ENCODE peak calls at places on chromosome 3, in six cellular contexts. One of them, this sample, is unnamed.

GRCh38 chr3:8888296-8888915 is 74.9 kb downstream of the RAD18 start:
- DNase-seq in astrocyte: peak; percentile 95
- DNase-seq in Right ventricle myocardium superior: no peak
- DNase-seq in AG04449: peak; percentile 91
- DNase-seq in activated T-helper 1 cell treated with Interleukin-2 at 50 U/mL for 16 hours: no peak
- DNase-seq in COR-L47: no peak
- DNase-seq in this sample: no peak

GRCh38 chr3:66177026-66177425 is 43.8 kb upstream of the SLC25A26 start:
- DNase-seq in Right ventricle myocardium superior: no peak
- DNase-seq in astrocyte: no peak
- DNase-seq in COR-L47: no peak
- DNase-seq in AG04449: no peak
- DNase-seq in activated T-helper 1 cell treated with Interleukin-2 at 50 U/mL for 16 hours: no peak
- DNase-seq in this sample: peak; percentile 47

GRCh38 chr3:160735801-160736200 is 20.2 kb upstream of the PPM1L start:
- DNase-seq in COR-L47: peak; percentile 64
- DNase-seq in astrocyte: no peak
- DNase-seq in activated T-helper 1 cell treated with Interleukin-2 at 50 U/mL for 16 hours: no peak
- DNase-seq in Right ventricle myocardium superior: no peak
- DNase-seq in AG04449: no peak
- DNase-seq in this sample: no peak

GRCh38 chr3:126529585-126530170 is 5.7 kb downstream of the CHST13 start:
- DNase-seq in Right ventricle myocardium superior: peak; percentile 22
- DNase-seq in activated T-helper 1 cell treated with Interleukin-2 at 50 U/mL for 16 hours: no peak
- DNase-seq in AG04449: no peak
- DNase-seq in astrocyte: no peak
- DNase-seq in COR-L47: peak; percentile 48
- DNase-seq in this sample: no peak

GRCh38 chr3:46368569-46368968 is 2.2 kb upstream of the CCR5 start:
- DNase-seq in AG04449: no peak
- DNase-seq in COR-L47: no peak
- DNase-seq in Right ventricle myocardium superior: peak; percentile 66
- DNase-seq in astrocyte: no peak
- DNase-seq in activated T-helper 1 cell treated with Interleukin-2 at 50 U/mL for 16 hours: peak; percentile 48
- DNase-seq in this sample: no peak

GRCh38 chr3:72678892-72679291 is 169.4 kb downstream of the SHQ1 start:
- DNase-seq in activated T-helper 1 cell treated with Interleukin-2 at 50 U/mL for 16 hours: no peak
- DNase-seq in AG04449: no peak
- DNase-seq in astrocyte: no peak
- DNase-seq in COR-L47: no peak
- DNase-seq in Right ventricle myocardium superior: no peak
- DNase-seq in this sample: no peak

GRCh38 chr3:15683253-15683652 is 81.7 kb downstream of the BTD start:
- DNase-seq in AG04449: no peak
- DNase-seq in activated T-helper 1 cell treated with Interleukin-2 at 50 U/mL for 16 hours: no peak
- DNase-seq in COR-L47: no peak
- DNase-seq in Right ventricle myocardium superior: no peak
- DNase-seq in astrocyte: no peak
- DNase-seq in this sample: no peak

GRCh38 chr3:140420621-140421357 is 257.1 kb upstream of the TRIM42 start:
- DNase-seq in astrocyte: peak; percentile 81
- DNase-seq in COR-L47: no peak
- DNase-seq in AG04449: peak; percentile 14
- DNase-seq in Right ventricle myocardium superior: no peak
- DNase-seq in activated T-helper 1 cell treated with Interleukin-2 at 50 U/mL for 16 hours: no peak
- DNase-seq in this sample: no peak

GRCh38 chr3:172391592-172392302 is 56.5 kb downstream of the GHSR start:
- DNase-seq in activated T-helper 1 cell treated with Interleukin-2 at 50 U/mL for 16 hours: no peak
- DNase-seq in Right ventricle myocardium superior: no peak
- DNase-seq in COR-L47: no peak
- DNase-seq in astrocyte: peak; percentile 87
- DNase-seq in AG04449: peak; percentile 57
- DNase-seq in this sample: no peak

GRCh38 chr3:143171141-143171651 is 51.6 kb downstream of the CHST2 start:
- DNase-seq in Right ventricle myocardium superior: no peak
- DNase-seq in activated T-helper 1 cell treated with Interleukin-2 at 50 U/mL for 16 hours: no peak
- DNase-seq in AG04449: peak; percentile 28
- DNase-seq in COR-L47: no peak
- DNase-seq in astrocyte: peak; percentile 77
- DNase-seq in this sample: no peak

GRCh38 chr3:172537521-172538158 is 14.4 kb upstream of the TNFSF10 start:
- DNase-seq in astrocyte: no peak
- DNase-seq in activated T-helper 1 cell treated with Interleukin-2 at 50 U/mL for 16 hours: no peak
- DNase-seq in AG04449: no peak
- DNase-seq in COR-L47: no peak
- DNase-seq in Right ventricle myocardium superior: no peak
- DNase-seq in this sample: no peak

GRCh38 chr3:166613365-166613764 is 766.7 kb downstream of the ZBBX start:
- DNase-seq in astrocyte: no peak
- DNase-seq in COR-L47: no peak
- DNase-seq in activated T-helper 1 cell treated with Interleukin-2 at 50 U/mL for 16 hours: no peak
- DNase-seq in AG04449: no peak
- DNase-seq in Right ventricle myocardium superior: no peak
- DNase-seq in this sample: no peak

GRCh38 chr3:30611613-30612421 is 5.4 kb downstream of the TGFBR2 start:
- DNase-seq in COR-L47: no peak
- DNase-seq in activated T-helper 1 cell treated with Interleukin-2 at 50 U/mL for 16 hours: no peak
- DNase-seq in astrocyte: peak; percentile 72
- DNase-seq in AG04449: no peak
- DNase-seq in Right ventricle myocardium superior: no peak
- DNase-seq in this sample: no peak

GRCh38 chr3:51477360-51477711 is 22.5 kb downstream of the DCAF1 start:
- DNase-seq in Right ventricle myocardium superior: no peak
- DNase-seq in activated T-helper 1 cell treated with Interleukin-2 at 50 U/mL for 16 hours: no peak
- DNase-seq in AG04449: no peak
- DNase-seq in COR-L47: no peak
- DNase-seq in astrocyte: no peak
- DNase-seq in this sample: no peak

GRCh38 chr3:110929811-110930210 is 141.8 kb upstream of the NECTIN3 start:
- DNase-seq in AG04449: no peak
- DNase-seq in Right ventricle myocardium superior: no peak
- DNase-seq in activated T-helper 1 cell treated with Interleukin-2 at 50 U/mL for 16 hours: no peak
- DNase-seq in COR-L47: no peak
- DNase-seq in astrocyte: no peak
- DNase-seq in this sample: no peak

GRCh38 chr3:30139283-30139682 is 467.1 kb upstream of the TGFBR2 start:
- DNase-seq in activated T-helper 1 cell treated with Interleukin-2 at 50 U/mL for 16 hours: no peak
- DNase-seq in astrocyte: no peak
- DNase-seq in Right ventricle myocardium superior: no peak
- DNase-seq in AG04449: no peak
- DNase-seq in COR-L47: no peak
- DNase-seq in this sample: no peak

GRCh38 chr3:58567251-58567515 is 10.0 kb downstream of the FAM107A start:
- DNase-seq in astrocyte: no peak
- DNase-seq in COR-L47: no peak
- DNase-seq in AG04449: no peak
- DNase-seq in Right ventricle myocardium superior: no peak
- DNase-seq in activated T-helper 1 cell treated with Interleukin-2 at 50 U/mL for 16 hours: no peak
- DNase-seq in this sample: no peak

GRCh38 chr3:151404316-151404715 is 19.8 kb upstream of the P2RY12 start:
- DNase-seq in AG04449: no peak
- DNase-seq in COR-L47: no peak
- DNase-seq in Right ventricle myocardium superior: no peak
- DNase-seq in activated T-helper 1 cell treated with Interleukin-2 at 50 U/mL for 16 hours: no peak
- DNase-seq in astrocyte: peak; percentile 83
- DNase-seq in this sample: no peak

GRCh38 chr3:53255360-53255774 is 455 bp downstream of the TKT start:
- DNase-seq in COR-L47: no peak
- DNase-seq in astrocyte: no peak
- DNase-seq in activated T-helper 1 cell treated with Interleukin-2 at 50 U/mL for 16 hours: peak; percentile 20
- DNase-seq in Right ventricle myocardium superior: peak; percentile 68
- DNase-seq in AG04449: no peak
- DNase-seq in this sample: peak; percentile 38

GRCh38 chr3:108475220-108475782 is 35.1 kb downstream of the MYH15 start:
- DNase-seq in activated T-helper 1 cell treated with Interleukin-2 at 50 U/mL for 16 hours: no peak
- DNase-seq in COR-L47: no peak
- DNase-seq in Right ventricle myocardium superior: no peak
- DNase-seq in astrocyte: no peak
- DNase-seq in AG04449: no peak
- DNase-seq in this sample: no peak

GRCh38 chr3:193688845-193689714 is 96.1 kb downstream of the OPA1 start:
- DNase-seq in Right ventricle myocardium superior: no peak
- DNase-seq in AG04449: no peak
- DNase-seq in activated T-helper 1 cell treated with Interleukin-2 at 50 U/mL for 16 hours: no peak
- DNase-seq in astrocyte: no peak
- DNase-seq in COR-L47: no peak
- DNase-seq in this sample: no peak

GRCh38 chr3:116139607-116140006 is 305.7 kb downstream of the LSAMP start:
- DNase-seq in astrocyte: no peak
- DNase-seq in Right ventricle myocardium superior: no peak
- DNase-seq in AG04449: no peak
- DNase-seq in activated T-helper 1 cell treated with Interleukin-2 at 50 U/mL for 16 hours: no peak
- DNase-seq in COR-L47: no peak
- DNase-seq in this sample: no peak

GRCh38 chr3:194785315-194785714 is 99.6 kb downstream of the FAM43A start:
- DNase-seq in AG04449: no peak
- DNase-seq in Right ventricle myocardium superior: no peak
- DNase-seq in activated T-helper 1 cell treated with Interleukin-2 at 50 U/mL for 16 hours: no peak
- DNase-seq in COR-L47: no peak
- DNase-seq in astrocyte: no peak
- DNase-seq in this sample: no peak

This sample was measured in cerebellum.